ENCODE peak calls at places on chromosomes 16 and 17, in eight cellular contexts. One of them, this sample, is unnamed.

GRCh38 chr17:19671433-19671832 is 22.9 kb downstream of the ALDH3A2 start:
- DNase-seq in dorsolateral prefrontal cortex: no peak
- DNase-seq in AG10803: peak
- DNase-seq in astrocyte of the spinal cord: no peak
- DNase-seq in GM12865: no peak
- DNase-seq in heart right ventricle: no peak
- DNase-seq in neural progenitor cell: no peak
- DNase-seq in fibroblast of pulmonary artery: no peak
- DNase-seq in this sample: no peak

GRCh38 chr17:48819466-48819865 is 2.4 kb upstream of the TTLL6 start:
- DNase-seq in dorsolateral prefrontal cortex: no peak
- DNase-seq in astrocyte of the spinal cord: no peak
- DNase-seq in heart right ventricle: no peak
- DNase-seq in GM12865: no peak
- DNase-seq in fibroblast of pulmonary artery: no peak
- DNase-seq in neural progenitor cell: no peak
- DNase-seq in AG10803: no peak
- DNase-seq in this sample: no peak

GRCh38 chr17:20080513-20080912 is 71.4 kb downstream of the SPECC1 start:
- DNase-seq in heart right ventricle: no peak
- DNase-seq in dorsolateral prefrontal cortex: no peak
- DNase-seq in AG10803: no peak
- DNase-seq in neural progenitor cell: no peak
- DNase-seq in astrocyte of the spinal cord: no peak
- DNase-seq in fibroblast of pulmonary artery: no peak
- DNase-seq in GM12865: no peak
- DNase-seq in this sample: no peak

GRCh38 chr16:80323808-80324195 is 217.0 kb upstream of the DYNLRB2 start:
- DNase-seq in heart right ventricle: no peak
- DNase-seq in AG10803: no peak
- DNase-seq in neural progenitor cell: no peak
- DNase-seq in dorsolateral prefrontal cortex: no peak
- DNase-seq in astrocyte of the spinal cord: no peak
- DNase-seq in fibroblast of pulmonary artery: no peak
- DNase-seq in GM12865: no peak
- DNase-seq in this sample: no peak

GRCh38 chr16:85570213-85570734 is 42.8 kb upstream of the GSE1 start:
- DNase-seq in heart right ventricle: no peak
- DNase-seq in GM12865: peak
- DNase-seq in fibroblast of pulmonary artery: no peak
- DNase-seq in AG10803: no peak
- DNase-seq in neural progenitor cell: no peak
- DNase-seq in dorsolateral prefrontal cortex: no peak
- DNase-seq in astrocyte of the spinal cord: no peak
- DNase-seq in this sample: no peak

GRCh38 chr17:1813088-1813487 is 16.6 kb downstream of the SMYD4 start:
- DNase-seq in GM12865: no peak
- DNase-seq in astrocyte of the spinal cord: no peak
- DNase-seq in neural progenitor cell: no peak
- DNase-seq in AG10803: peak
- DNase-seq in fibroblast of pulmonary artery: peak
- DNase-seq in heart right ventricle: no peak
- DNase-seq in dorsolateral prefrontal cortex: no peak
- DNase-seq in this sample: peak

GRCh38 chr17:82648761-82649474 is 674 bp upstream of the WDR45B start:
- DNase-seq in GM12865: no peak
- DNase-seq in astrocyte of the spinal cord: no peak
- DNase-seq in AG10803: no peak
- DNase-seq in fibroblast of pulmonary artery: no peak
- DNase-seq in neural progenitor cell: peak
- DNase-seq in heart right ventricle: peak
- DNase-seq in dorsolateral prefrontal cortex: peak
- DNase-seq in this sample: no peak

GRCh38 chr16:81612351-81613170 is 166.5 kb upstream of the PLCG2 start:
- DNase-seq in fibroblast of pulmonary artery: peak
- DNase-seq in heart right ventricle: peak
- DNase-seq in AG10803: peak
- DNase-seq in astrocyte of the spinal cord: no peak
- DNase-seq in neural progenitor cell: no peak
- DNase-seq in GM12865: no peak
- DNase-seq in dorsolateral prefrontal cortex: no peak
- DNase-seq in this sample: no peak

GRCh38 chr17:63478814-63479494 is 2.1 kb downstream of the ACE start:
- DNase-seq in astrocyte of the spinal cord: peak
- DNase-seq in fibroblast of pulmonary artery: peak
- DNase-seq in AG10803: peak
- DNase-seq in GM12865: peak
- DNase-seq in neural progenitor cell: peak
- DNase-seq in heart right ventricle: peak
- DNase-seq in dorsolateral prefrontal cortex: peak
- DNase-seq in this sample: peak

GRCh38 chr17:83194761-83195329 is 115.4 kb downstream of the METRNL start:
- DNase-seq in GM12865: no peak
- DNase-seq in AG10803: peak
- DNase-seq in dorsolateral prefrontal cortex: no peak
- DNase-seq in astrocyte of the spinal cord: peak
- DNase-seq in heart right ventricle: no peak
- DNase-seq in fibroblast of pulmonary artery: no peak
- DNase-seq in neural progenitor cell: no peak
- DNase-seq in this sample: peak

DNA sequence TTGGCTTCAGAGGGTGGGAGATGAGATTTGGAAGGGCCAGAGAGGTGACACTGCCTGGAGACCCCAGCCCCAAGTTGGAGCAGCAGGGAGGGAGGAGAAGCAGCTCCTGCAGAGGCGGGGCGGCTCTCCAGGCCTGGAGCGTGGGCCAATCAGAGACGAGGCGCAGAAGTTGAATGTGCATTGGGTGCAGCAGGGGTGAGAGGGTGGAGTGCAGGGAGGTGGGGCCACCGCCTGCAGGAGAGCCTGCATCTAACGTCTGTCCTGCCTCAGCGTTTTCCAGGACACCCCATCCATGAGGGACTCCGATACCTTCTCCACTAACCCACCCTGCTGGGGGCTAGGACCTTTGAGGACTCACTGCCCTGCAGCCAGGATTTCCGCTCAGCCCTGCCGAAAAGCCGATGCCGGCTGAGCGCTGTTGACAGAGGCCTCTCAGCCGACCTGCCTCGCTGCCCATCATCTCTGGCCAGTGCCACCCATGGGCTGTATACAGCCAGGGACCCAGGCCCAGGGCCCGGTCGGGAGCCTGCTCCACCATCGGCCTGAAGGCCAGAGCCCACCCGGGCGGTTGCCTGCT is 146.2 kb downstream of the ENGASE start:
- DNase-seq in heart right ventricle: no peak
- DNase-seq in astrocyte of the spinal cord: no peak
- DNase-seq in AG10803: no peak
- DNase-seq in dorsolateral prefrontal cortex: peak
- DNase-seq in GM12865: no peak
- DNase-seq in fibroblast of pulmonary artery: no peak
- DNase-seq in neural progenitor cell: peak
- DNase-seq in this sample: no peak
- H3K4me3 ChIP-seq in heart right ventricle: no peak
- H3K4me3 ChIP-seq in astrocyte of the spinal cord: no peak
- H3K4me3 ChIP-seq in AG10803: no peak
- H3K4me3 ChIP-seq in dorsolateral prefrontal cortex: peak
- H3K4me3 ChIP-seq in GM12865: no peak
- H3K4me3 ChIP-seq in fibroblast of pulmonary artery: no peak
- H3K4me3 ChIP-seq in neural progenitor cell: peak
- H3K4me3 ChIP-seq in this sample: no peak

GRCh38 chr17:13306310-13306962 is 288.6 kb upstream of the ELAC2 start:
- DNase-seq in heart right ventricle: peak
- DNase-seq in neural progenitor cell: peak
- DNase-seq in GM12865: peak
- DNase-seq in dorsolateral prefrontal cortex: no peak
- DNase-seq in fibroblast of pulmonary artery: peak
- DNase-seq in astrocyte of the spinal cord: peak
- DNase-seq in AG10803: peak
- DNase-seq in this sample: peak
- TF ChIP-seq CTCF in heart right ventricle: peak
- TF ChIP-seq CTCF in neural progenitor cell: peak
- TF ChIP-seq CTCF in GM12865: peak
- TF ChIP-seq CTCF in dorsolateral prefrontal cortex: peak
- TF ChIP-seq CTCF in fibroblast of pulmonary artery: peak
- TF ChIP-seq CTCF in astrocyte of the spinal cord: peak
- TF ChIP-seq CTCF in AG10803: peak
- TF ChIP-seq CTCF in this sample: peak

GRCh38 chr17:50139950-50140885 is 10.3 kb upstream of the SAMD14 start:
- DNase-seq in dorsolateral prefrontal cortex: peak
- DNase-seq in fibroblast of pulmonary artery: peak
- DNase-seq in neural progenitor cell: peak
- DNase-seq in heart right ventricle: peak
- DNase-seq in astrocyte of the spinal cord: peak
- DNase-seq in AG10803: peak
- DNase-seq in GM12865: peak
- DNase-seq in this sample: peak

GRCh38 chr17:50141750-50142119 is 8.7 kb downstream of the PPP1R9B start:
- DNase-seq in AG10803: no peak
- DNase-seq in neural progenitor cell: no peak
- DNase-seq in dorsolateral prefrontal cortex: no peak
- DNase-seq in astrocyte of the spinal cord: no peak
- DNase-seq in GM12865: no peak
- DNase-seq in heart right ventricle: no peak
- DNase-seq in fibroblast of pulmonary artery: no peak
- DNase-seq in this sample: no peak

GRCh38 chr17:50137050-50137449 is 7.1 kb upstream of the SAMD14 start:
- DNase-seq in neural progenitor cell: no peak
- DNase-seq in astrocyte of the spinal cord: no peak
- DNase-seq in heart right ventricle: no peak
- DNase-seq in fibroblast of pulmonary artery: no peak
- DNase-seq in dorsolateral prefrontal cortex: no peak
- DNase-seq in AG10803: no peak
- DNase-seq in GM12865: no peak
- DNase-seq in this sample: no peak

GRCh38 chr17:50141026-50141749 is 9.3 kb downstream of the PPP1R9B start:
- DNase-seq in astrocyte of the spinal cord: no peak
- DNase-seq in AG10803: no peak
- DNase-seq in neural progenitor cell: no peak
- DNase-seq in heart right ventricle: no peak
- DNase-seq in dorsolateral prefrontal cortex: no peak
- DNase-seq in GM12865: no peak
- DNase-seq in fibroblast of pulmonary artery: no peak
- DNase-seq in this sample: no peak

DNA sequence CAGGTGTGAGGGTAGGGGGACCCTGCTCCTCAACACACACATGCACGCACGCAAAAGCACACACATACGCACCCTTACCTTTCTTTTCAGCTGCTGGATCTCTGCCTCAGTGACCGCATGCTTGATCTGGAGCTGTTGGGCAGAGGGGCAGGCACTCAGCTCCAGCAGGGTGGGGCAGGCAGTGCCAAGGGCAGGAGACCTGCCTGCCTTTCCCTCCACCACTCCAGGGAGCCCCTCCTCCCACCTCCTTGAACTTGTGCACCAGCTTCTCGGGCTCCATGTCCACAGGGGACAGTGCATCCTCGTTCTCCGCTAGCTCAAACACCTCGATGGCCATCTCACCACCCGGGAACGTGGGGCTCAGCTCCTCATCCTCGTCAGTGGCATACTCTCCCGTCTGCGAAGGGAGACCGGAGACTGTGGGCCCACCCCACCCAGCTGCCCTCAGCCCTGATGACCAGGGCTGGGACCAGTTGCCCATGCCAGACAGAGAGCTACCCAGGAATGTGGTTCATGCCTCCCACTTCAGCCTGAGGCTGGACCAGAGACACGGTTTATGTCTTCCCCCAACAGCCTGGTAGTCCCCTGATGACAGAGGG is 9.3 kb upstream of the SAMD14 start:
- DNase-seq in AG10803: no peak
- DNase-seq in astrocyte of the spinal cord: no peak
- DNase-seq in heart right ventricle: no peak
- DNase-seq in fibroblast of pulmonary artery: no peak
- DNase-seq in dorsolateral prefrontal cortex: no peak
- DNase-seq in GM12865: no peak
- DNase-seq in neural progenitor cell: no peak
- DNase-seq in this sample: no peak
- H3K4me3 ChIP-seq in AG10803: no peak
- H3K4me3 ChIP-seq in astrocyte of the spinal cord: no peak
- H3K4me3 ChIP-seq in heart right ventricle: no peak
- H3K4me3 ChIP-seq in fibroblast of pulmonary artery: no peak
- H3K4me3 ChIP-seq in dorsolateral prefrontal cortex: no peak
- H3K4me3 ChIP-seq in GM12865: no peak
- H3K4me3 ChIP-seq in neural progenitor cell: no peak
- H3K4me3 ChIP-seq in this sample: no peak

GRCh38 chr16:66515543-66516171 is 34.3 kb downstream of the TK2 start:
- DNase-seq in dorsolateral prefrontal cortex: peak
- DNase-seq in fibroblast of pulmonary artery: peak
- DNase-seq in astrocyte of the spinal cord: peak
- DNase-seq in neural progenitor cell: no peak
- DNase-seq in heart right ventricle: no peak
- DNase-seq in GM12865: peak
- DNase-seq in AG10803: peak
- DNase-seq in this sample: peak
- TF ChIP-seq CTCF in dorsolateral prefrontal cortex: peak
- TF ChIP-seq CTCF in fibroblast of pulmonary artery: peak
- TF ChIP-seq CTCF in astrocyte of the spinal cord: peak
- TF ChIP-seq CTCF in neural progenitor cell: peak
- TF ChIP-seq CTCF in heart right ventricle: peak
- TF ChIP-seq CTCF in GM12865: peak
- TF ChIP-seq CTCF in AG10803: peak
- TF ChIP-seq CTCF in this sample: peak

GRCh38 chr17:75842411-75842810 is 1.8 kb downstream of the UNC13D start:
- DNase-seq in GM12865: no peak
- DNase-seq in heart right ventricle: no peak
- DNase-seq in AG10803: no peak
- DNase-seq in astrocyte of the spinal cord: no peak
- DNase-seq in fibroblast of pulmonary artery: no peak
- DNase-seq in dorsolateral prefrontal cortex: no peak
- DNase-seq in neural progenitor cell: no peak
- DNase-seq in this sample: no peak

GRCh38 chr17:75845058-75845711 is 981 bp upstream of the UNC13D start:
- DNase-seq in GM12865: peak
- DNase-seq in astrocyte of the spinal cord: peak
- DNase-seq in heart right ventricle: peak
- DNase-seq in neural progenitor cell: peak
- DNase-seq in dorsolateral prefrontal cortex: peak
- DNase-seq in fibroblast of pulmonary artery: peak
- DNase-seq in AG10803: peak
- DNase-seq in this sample: peak

GRCh38 chr17:75843577-75844529 is at the start of gene UNC13D:
- DNase-seq in GM12865: peak
- DNase-seq in fibroblast of pulmonary artery: no peak
- DNase-seq in dorsolateral prefrontal cortex: no peak
- DNase-seq in neural progenitor cell: no peak
- DNase-seq in heart right ventricle: no peak
- DNase-seq in AG10803: no peak
- DNase-seq in astrocyte of the spinal cord: no peak
- DNase-seq in this sample: peak

GRCh38 chr17:75844530-75845057 is 390 bp upstream of the UNC13D start:
- DNase-seq in heart right ventricle: no peak
- DNase-seq in neural progenitor cell: no peak
- DNase-seq in GM12865: peak
- DNase-seq in AG10803: no peak
- DNase-seq in dorsolateral prefrontal cortex: no peak
- DNase-seq in astrocyte of the spinal cord: no peak
- DNase-seq in fibroblast of pulmonary artery: no peak
- DNase-seq in this sample: no peak

GRCh38 chr17:75842963-75843576 is 1.1 kb downstream of the UNC13D start:
- DNase-seq in fibroblast of pulmonary artery: no peak
- DNase-seq in neural progenitor cell: no peak
- DNase-seq in AG10803: no peak
- DNase-seq in dorsolateral prefrontal cortex: no peak
- DNase-seq in astrocyte of the spinal cord: no peak
- DNase-seq in GM12865: peak
- DNase-seq in heart right ventricle: no peak
- DNase-seq in this sample: no peak
- H3K4me3 ChIP-seq in fibroblast of pulmonary artery: no peak
- H3K4me3 ChIP-seq in neural progenitor cell: no peak
- H3K4me3 ChIP-seq in AG10803: no peak
- H3K4me3 ChIP-seq in dorsolateral prefrontal cortex: no peak
- H3K4me3 ChIP-seq in astrocyte of the spinal cord: no peak
- H3K4me3 ChIP-seq in GM12865: peak
- H3K4me3 ChIP-seq in heart right ventricle: peak
- H3K4me3 ChIP-seq in this sample: no peak

GRCh38 chr16:67151431-67152097 is 766 bp upstream of the B3GNT9 start:
- DNase-seq in AG10803: no peak
- DNase-seq in GM12865: no peak
- DNase-seq in dorsolateral prefrontal cortex: no peak
- DNase-seq in neural progenitor cell: peak
- DNase-seq in heart right ventricle: no peak
- DNase-seq in astrocyte of the spinal cord: no peak
- DNase-seq in fibroblast of pulmonary artery: no peak
- DNase-seq in this sample: no peak
- TF ChIP-seq CTCF in AG10803: no peak
- TF ChIP-seq CTCF in GM12865: no peak
- TF ChIP-seq CTCF in dorsolateral prefrontal cortex: no peak
- TF ChIP-seq CTCF in neural progenitor cell: no peak
- TF ChIP-seq CTCF in heart right ventricle: no peak
- TF ChIP-seq CTCF in astrocyte of the spinal cord: no peak
- TF ChIP-seq CTCF in fibroblast of pulmonary artery: no peak
- TF ChIP-seq CTCF in this sample: no peak